ENCODE peak calls at places on chromosomes 12 and 14, in ten cellular contexts. K is heart left ventricle; F is PC-3; W is A673; S is naive thymus-derived CD4-positive, alpha-beta T cell; H is Peyer's patch; J is CD8-positive, alpha-beta T cell; B is astrocyte of the cerebellum; E is SK-N-MC; C is GM12878. L is an unnamed sample.

GRCh38 chr14:92945959-92946846 is 23.3 kb downstream of the CHGA start:
- DNase-seq in S (no peak), C (no peak), K (peak), H (no peak), W (no peak), F (peak), B (no peak), E (no peak), J (no peak), L (no peak)

GRCh38 chr14:75822522-75823288 is 159.1 kb downstream of the TGFB3 start:
- DNase-seq in W (no peak), C (no peak), B (peak), F (peak), H (no peak), J (no peak), S (no peak), E (no peak), K (no peak), L (peak)

GRCh38 chr12:77630341-77630740 is 200.4 kb upstream of the NAV3 start:
- DNase-seq in H (no peak), J (no peak), F (no peak), S (no peak), B (no peak), E (no peak), W (no peak), K (no peak), C (no peak), L (no peak)

GRCh38 chr12:108319277-108320234 is 19.6 kb downstream of the CMKLR1 start:
- DNase-seq in C (no peak), B (no peak), W (no peak), K (no peak), E (no peak), H (no peak), J (no peak), F (no peak), S (no peak), L (no peak)

GRCh38 chr12:96033549-96034389 is 1.6 kb downstream of the LTA4H start:
- DNase-seq in W (no peak), K (no peak), B (no peak), F (no peak), C (no peak), S (no peak), J (no peak), H (no peak), E (no peak), L (no peak)

GRCh38 chr14:79144891-79145290 is 974.7 kb downstream of the NRXN3 start:
- DNase-seq in E (no peak), C (no peak), H (no peak), J (no peak), S (no peak), F (no peak), K (no peak), W (no peak), B (no peak), L (no peak)

GRCh38 chr14:55133416-55133815 is 4.4 kb downstream of the LGALS3 start:
- DNase-seq in B (peak), H (no peak), C (no peak), E (no peak), K (no peak), F (no peak), S (no peak), J (no peak), W (peak), L (no peak)

GRCh38 chr14:42947991-42948390 is 1341.3 kb downstream of the LRFN5 start:
- DNase-seq in J (no peak), F (no peak), B (no peak), S (no peak), W (no peak), K (no peak), C (no peak), E (no peak), H (no peak), L (no peak)

GRCh38 chr12:107372229-107372658 is 278.9 kb upstream of the CRY1 start:
- DNase-seq in F (no peak), E (no peak), J (peak), K (no peak), C (no peak), H (peak), B (peak), W (peak), S (peak), L (no peak)

GRCh38 chr12:68468036-68468435 is 135.9 kb upstream of the MDM1 start:
- DNase-seq in E (no peak), C (no peak), S (no peak), F (no peak), K (no peak), B (no peak), W (no peak), H (no peak), J (no peak), L (no peak)

GRCh38 chr14:68630611-68631013 is 162.3 kb downstream of the ZFP36L1 start:
- DNase-seq in H (no peak), F (no peak), C (no peak), K (no peak), W (no peak), J (no peak), E (no peak), S (no peak), B (no peak), L (no peak)

GRCh38 chr14:101066826-101067508 is 163.4 kb upstream of the RTL1 start:
- DNase-seq in W (no peak), K (no peak), F (no peak), S (no peak), J (no peak), C (no peak), H (no peak), B (no peak), E (no peak), L (no peak)

GRCh38 chr14:29928342-29928640 is 644 bp upstream of the PRKD1 start:
- DNase-seq in H (no peak), S (no peak), B (no peak), E (no peak), J (no peak), W (peak), F (no peak), K (no peak), C (no peak), L (no peak)

DNA sequence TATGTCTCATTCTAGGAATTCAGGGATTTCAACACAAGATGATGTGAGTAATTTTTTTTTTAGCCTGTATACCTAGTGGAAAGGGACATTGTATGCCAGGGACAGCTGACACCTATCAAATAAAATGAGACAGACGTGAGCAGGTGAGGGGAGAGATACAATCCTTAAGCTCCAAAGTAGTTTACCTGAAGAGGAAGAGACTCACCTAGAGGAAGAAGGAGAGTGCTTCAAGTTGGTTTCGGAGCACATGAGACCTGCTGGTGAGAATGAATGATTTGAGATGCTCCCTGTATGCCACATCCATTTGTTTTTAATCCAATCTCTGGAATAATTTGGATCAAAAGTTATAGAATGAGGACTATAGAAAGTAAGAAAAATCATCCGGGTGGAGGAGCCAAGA is 915.4 kb upstream of the FBXO33 start:
- DNase-seq in C (no peak), J (no peak), B (no peak), S (no peak), F (no peak), W (no peak), K (no peak), H (no peak), E (no peak), L (no peak)
- H3K4me3 ChIP-seq in C (no peak), J (no peak), B (no peak), S (no peak), F (no peak), W (no peak), K (no peak), H (no peak), E (no peak), L (no peak)

GRCh38 chr14:71006200-71006563 is 98.9 kb downstream of the PCNX1 start:
- DNase-seq in E (no peak), B (no peak), F (peak), C (no peak), H (no peak), W (no peak), S (no peak), K (no peak), J (no peak), L (no peak)
- H3K4me3 ChIP-seq in E (no peak), B (no peak), F (no peak), C (no peak), H (no peak), W (no peak), S (no peak), K (no peak), J (no peak), L (no peak)

GRCh38 chr12:94768398-94769039 is 118.2 kb upstream of the TMCC3 start:
- DNase-seq in K (no peak), J (no peak), E (no peak), F (no peak), C (peak), H (peak), B (no peak), S (no peak), W (peak), L (no peak)
- H3K4me3 ChIP-seq in K (no peak), J (no peak), E (no peak), F (no peak), C (peak), H (no peak), B (no peak), S (no peak), W (no peak), L (no peak)

DNA sequence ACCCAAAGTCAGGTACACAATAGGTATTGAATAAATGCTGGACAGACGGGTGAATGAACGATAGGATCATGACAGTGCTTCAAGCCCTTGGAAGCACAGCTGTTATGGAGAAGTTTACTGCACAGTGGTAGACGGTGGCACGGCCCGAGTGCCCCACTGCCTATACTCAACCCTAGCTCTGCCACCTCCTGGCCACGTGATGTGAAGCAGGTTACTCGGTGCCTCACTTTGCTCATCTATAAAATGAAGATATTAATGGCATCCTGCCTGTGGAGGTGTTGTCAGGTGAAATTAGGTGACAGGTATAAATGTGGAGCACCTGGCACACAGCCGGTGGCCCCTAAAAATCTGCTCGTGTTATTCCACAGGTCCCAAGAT is 5.8 kb downstream of the ASB2 start:
- DNase-seq in E (no peak), J (peak), B (no peak), H (peak), W (peak), C (no peak), S (peak), F (peak), K (no peak), L (no peak)
- H3K4me3 ChIP-seq in E (no peak), J (peak), B (no peak), H (peak), W (no peak), C (peak), S (peak), F (peak), K (peak), L (peak)

GRCh38 chr12:110046451-110047187 is 1.7 kb downstream of the C12orf76 start:
- DNase-seq in W (no peak), B (no peak), K (no peak), F (no peak), S (no peak), C (no peak), E (no peak), H (no peak), J (no peak), L (no peak)
- H3K4me3 ChIP-seq in W (no peak), B (peak), K (no peak), F (peak), S (no peak), C (peak), E (peak), H (no peak), J (no peak), L (no peak)

DNA sequence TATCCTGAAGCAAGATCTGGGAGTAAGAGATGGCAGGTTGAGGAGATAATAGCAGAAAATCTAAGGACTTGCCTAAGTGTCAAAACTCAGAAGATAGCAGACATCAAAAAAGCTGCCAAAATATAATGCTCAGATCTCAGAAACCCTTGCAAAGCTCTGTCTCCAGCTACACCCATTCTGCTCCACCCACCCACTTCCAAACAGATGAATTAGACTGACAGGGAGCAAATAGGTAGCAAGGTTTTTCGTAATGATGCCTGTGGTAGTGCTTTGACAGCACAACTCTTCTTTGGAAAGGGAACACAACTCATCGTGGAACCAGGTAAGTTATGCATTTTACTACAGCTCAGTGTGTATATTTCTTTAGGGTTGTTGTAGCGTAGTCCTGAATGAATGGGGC is 132.6 kb downstream of the DAD1 start:
- DNase-seq in C (no peak), K (no peak), W (no peak), B (no peak), F (no peak), J (no peak), S (no peak), E (no peak), H (no peak), L (no peak)
- H3K4me3 ChIP-seq in C (no peak), K (no peak), W (no peak), B (no peak), F (no peak), J (no peak), S (no peak), E (no peak), H (no peak), L (no peak)